ENCODE peak calls at places on chromosomes 1 and 21, in five cellular contexts. F is MM.1S, L is GM23248, Z is GM23338, P is neural progenitor cell. N is an unnamed sample.

GRCh38 chr1:51264470-51264869 is 28.4 kb downstream of the RNF11 start:
- DNase-seq in F (no peak), P (no peak), Z (no peak), L (peak), N (no peak)

GRCh38 chr1:65458730-65459396 is 38.4 kb downstream of the LEPR start:
- DNase-seq in L (peak), P (no peak), Z (no peak), F (no peak), N (no peak)

GRCh38 chr1:150173161-150173585 is 23.5 kb downstream of the PLEKHO1 start:
- DNase-seq in P (peak), F (no peak), Z (peak), L (no peak), N (no peak)

GRCh38 chr21:26124421-26124833 is 46.1 kb downstream of the APP start:
- DNase-seq in L (peak), F (no peak), Z (no peak), P (no peak), N (no peak)

GRCh38 chr1:78334952-78335351 is 155.8 kb upstream of the PTGFR start:
- DNase-seq in L (peak), Z (no peak), F (no peak), P (no peak), N (no peak)

GRCh38 chr1:170460379-170460778 is 71.6 kb upstream of the GORAB start:
- DNase-seq in Z (no peak), L (no peak), P (peak), F (no peak), N (no peak)

GRCh38 chr1:165476776-165477175 is 31.9 kb upstream of the RXRG start:
- DNase-seq in F (no peak), Z (no peak), P (no peak), L (no peak), N (no peak)

GRCh38 chr1:89953072-89953626 is 41.8 kb upstream of the ZNF326 start:
- DNase-seq in Z (peak), F (peak), L (peak), P (peak), N (peak)

GRCh38 chr1:235998812-235999211 is 66.1 kb downstream of the NID1 start:
- DNase-seq in Z (no peak), F (no peak), L (no peak), P (no peak), N (no peak)

GRCh38 chr21:45557611-45558043 is 15.4 kb upstream of the SLC19A1 start:
- DNase-seq in L (no peak), Z (no peak), P (no peak), F (no peak), N (no peak)

GRCh38 chr1:20440785-20441200 is 45.2 kb downstream of the CAMK2N1 start:
- DNase-seq in L (peak), F (peak), Z (peak), P (peak), N (peak)

GRCh38 chr1:87594736-87595383 is 266.2 kb downstream of the LMO4 start:
- DNase-seq in L (peak), P (no peak), Z (no peak), F (peak), N (no peak)

GRCh38 chr1:155134858-155135415 is 715 bp upstream of the SLC50A1 start:
- DNase-seq in P (peak), F (peak), L (peak), Z (peak), N (no peak)

GRCh38 chr1:8706995-8707396 is 110.4 kb downstream of the RERE start:
- DNase-seq in L (no peak), Z (peak), F (no peak), P (peak), N (no peak)

GRCh38 chr1:11399250-11399649 is 79.7 kb upstream of the DISP3 start:
- DNase-seq in P (no peak), Z (no peak), F (no peak), L (no peak), N (no peak)

GRCh38 chr1:244863491-244864252 is 671 bp downstream of the HNRNPU start:
- DNase-seq in Z (no peak), F (no peak), P (no peak), L (no peak), N (peak)

GRCh38 chr1:89200668-89201488 is 2.1 kb upstream of the GBP4 start:
- DNase-seq in L (no peak), P (no peak), Z (no peak), F (no peak), N (no peak)

GRCh38 chr1:30045304-30046090 is 677.9 kb downstream of the MATN1 start:
- DNase-seq in F (no peak), L (no peak), Z (no peak), P (no peak), N (no peak)

GRCh38 chr1:4726620-4727341 is 72.4 kb downstream of the AJAP1 start:
- DNase-seq in F (no peak), L (no peak), P (no peak), Z (no peak), N (no peak)

GRCh38 chr1:61569212-61569621 is 155.7 kb downstream of the TM2D1 start:
- DNase-seq in Z (no peak), P (no peak), L (no peak), F (no peak), N (no peak)

GRCh38 chr1:233477359-233477758 is 136.5 kb upstream of the KCNK1 start:
- DNase-seq in Z (no peak), F (no peak), P (no peak), L (peak), N (no peak)

GRCh38 chr1:12179111-12179519 is 12.3 kb downstream of the TNFRSF1B start:
- DNase-seq in F (no peak), L (no peak), Z (no peak), P (no peak), N (no peak)

GRCh38 chr21:17921579-17922530 is 102.7 kb upstream of the C21orf91 start:
- DNase-seq in Z (no peak), L (peak), P (no peak), F (no peak), N (no peak)

GRCh38 chr1:150535511-150536281 is 13.5 kb upstream of the ADAMTSL4 start:
- DNase-seq in Z (no peak), P (peak), F (no peak), L (peak), N (no peak)

GRCh38 chr1:185077374-185077773 is 32.0 kb downstream of the RNF2 start:
- DNase-seq in F (no peak), Z (no peak), P (no peak), L (no peak), N (no peak)

GRCh38 chr1:82775402-82776000 is 974.8 kb downstream of the ADGRL2 start:
- DNase-seq in F (no peak), P (peak), Z (peak), L (peak), N (peak)

GRCh38 chr1:200238311-200238710 is 171.5 kb downstream of the ZNF281 start:
- DNase-seq in P (no peak), Z (no peak), F (no peak), L (peak), N (no peak)

GRCh38 chr1:116179886-116180474 is 68.8 kb downstream of the MAB21L3 start:
- DNase-seq in L (no peak), F (no peak), Z (no peak), P (no peak), N (no peak)

GRCh38 chr1:210707300-210707699 is 378.6 kb downstream of the HHAT start:
- DNase-seq in F (peak), P (no peak), L (no peak), Z (no peak), N (no peak)

GRCh38 chr1:57696041-57696440 is 272.2 kb upstream of the DAB1 start:
- DNase-seq in F (no peak), Z (no peak), L (no peak), P (no peak), N (no peak)

GRCh38 chr1:234849824-234850223 is 239.8 kb upstream of the IRF2BP2 start:
- DNase-seq in F (no peak), Z (no peak), L (peak), P (no peak), N (no peak)

GRCh38 chr1:233252436-233252835 is 43.1 kb downstream of the PCNX2 start:
- DNase-seq in F (no peak), Z (no peak), L (no peak), P (no peak), N (no peak)

GRCh38 chr1:213464786-213465460 is 413.9 kb downstream of the RPS6KC1 start:
- DNase-seq in P (no peak), Z (no peak), F (peak), L (no peak), N (no peak)

GRCh38 chr1:165717918-165718515 is 19.7 kb upstream of the ALDH9A1 start:
- DNase-seq in Z (peak), P (peak), F (peak), L (peak), N (peak)

GRCh38 chr1:10693497-10694273 is 102.8 kb downstream of the CASZ1 start:
- DNase-seq in L (peak), Z (peak), P (peak), F (no peak), N (peak)

GRCh38 chr1:38926091-38926490 is 15.5 kb downstream of the RHBDL2 start:
- DNase-seq in F (no peak), L (no peak), P (no peak), Z (no peak), N (no peak)

GRCh38 chr1:2528016-2528415 is 1.6 kb upstream of the PANK4 start:
- DNase-seq in P (no peak), L (no peak), Z (no peak), F (no peak), N (no peak)

DNA sequence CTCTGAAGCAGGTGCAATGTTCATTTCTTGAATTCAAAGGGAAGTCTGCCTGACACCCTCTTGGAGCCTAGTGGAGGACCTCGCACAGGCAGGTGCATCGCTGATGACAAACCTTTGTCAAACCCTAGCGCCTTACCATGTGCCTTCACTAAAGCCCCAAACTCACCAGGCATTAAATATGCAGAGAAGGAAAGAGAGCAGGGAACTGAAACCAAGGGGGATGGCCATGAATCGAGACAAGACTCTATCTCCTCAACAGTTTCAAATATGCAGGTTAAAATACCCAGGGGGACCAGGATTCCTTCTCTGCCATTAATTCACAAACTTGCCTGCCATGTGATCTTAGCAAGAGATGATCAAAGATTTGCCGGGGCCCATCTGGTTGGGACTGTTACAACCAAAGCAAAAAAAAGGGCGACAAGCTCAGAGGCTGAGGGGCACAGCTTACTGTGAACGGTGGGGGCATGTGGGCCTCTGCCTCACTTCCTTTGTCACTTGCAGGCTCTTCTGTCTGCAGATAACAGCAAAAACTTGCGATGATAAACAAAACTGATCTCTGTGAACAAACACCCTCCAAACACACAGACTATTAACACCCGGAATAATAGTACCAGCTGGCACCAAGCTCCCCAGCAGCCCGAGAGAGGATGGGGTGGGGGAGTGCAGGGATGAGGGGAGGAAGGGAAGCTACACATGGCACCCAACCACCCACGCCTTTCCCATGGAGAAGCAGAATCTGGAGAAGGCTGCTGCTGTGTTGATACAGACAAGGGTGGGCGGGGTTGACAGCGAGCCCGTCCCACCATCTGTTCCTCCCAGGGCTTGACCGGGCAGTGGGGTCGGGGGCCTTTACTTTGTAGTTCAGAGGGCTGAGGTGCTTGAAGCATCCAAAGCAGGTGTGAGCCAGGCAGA is 33.9 kb downstream of the TMEM63A start:
- DNase-seq in L (peak), F (peak), P (no peak), Z (no peak), N (peak)
- H3K27ac ChIP-seq in L (no peak), F (peak), P (no peak), Z (no peak), N (peak)

GRCh38 chr1:157961805-157962762 is 31.4 kb upstream of the KIRREL1 start:
- DNase-seq in Z (peak), F (peak), P (no peak), L (peak), N (no peak)

GRCh38 chr1:157966034-157966671 is 27.3 kb upstream of the KIRREL1 start:
- DNase-seq in P (no peak), Z (peak), F (no peak), L (peak), N (no peak)

GRCh38 chr1:157965584-157965983 is 27.9 kb upstream of the KIRREL1 start:
- DNase-seq in L (no peak), Z (no peak), P (peak), F (no peak), N (no peak)

GRCh38 chr1:157960773-157961172 is 32.7 kb upstream of the KIRREL1 start:
- DNase-seq in P (no peak), Z (peak), L (no peak), F (no peak), N (peak)

GRCh38 chr1:157963713-157964112 is 29.7 kb upstream of the KIRREL1 start:
- DNase-seq in F (peak), Z (peak), L (peak), P (peak), N (peak)
- TF ChIP-seq EZH2phosphoT487 in F (no peak), Z (no peak), L (no peak), P (no peak), N (no peak)

DNA sequence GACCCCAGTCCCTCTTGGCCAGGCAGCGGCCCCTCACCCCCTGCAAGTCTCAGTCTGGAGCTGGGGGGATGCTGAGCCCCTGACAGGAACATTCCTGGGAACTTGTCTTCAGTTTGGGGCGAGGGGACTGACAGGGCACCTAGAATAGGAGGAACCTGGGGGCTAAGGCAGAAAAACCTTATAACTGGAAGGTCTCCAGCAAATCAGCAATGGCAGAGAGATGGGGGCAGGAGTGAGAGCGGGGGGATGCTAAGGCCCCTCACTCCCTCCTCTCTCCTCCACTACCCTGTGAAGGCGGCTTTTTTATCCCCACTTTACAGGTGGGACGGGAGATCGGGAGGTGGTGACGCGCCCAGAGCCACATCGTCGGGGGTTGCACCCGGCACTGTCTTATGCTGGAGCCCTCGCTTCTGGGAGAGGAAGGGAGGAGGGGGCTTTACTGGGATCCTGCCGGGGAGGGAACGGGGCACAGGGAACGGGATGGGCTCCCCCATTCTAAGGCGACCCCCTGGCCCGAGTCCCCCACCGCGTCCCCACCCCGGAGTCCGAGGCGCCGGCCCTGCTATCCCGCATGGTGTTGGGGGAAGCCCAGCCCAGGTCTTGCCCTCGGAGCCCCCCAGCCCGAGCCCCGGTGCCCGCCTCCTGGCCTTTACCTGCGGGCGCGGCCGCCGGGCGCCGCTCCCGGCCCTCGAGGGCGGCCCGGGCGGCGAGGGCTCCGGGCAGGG is 456 bp downstream of the COL8A2 start:
- DNase-seq in F (no peak), Z (peak), P (no peak), L (no peak), N (no peak)
- H3K4me3 ChIP-seq in F (no peak), Z (peak), P (peak), L (no peak), N (no peak)

GRCh38 chr1:112849425-112849966 is 106.5 kb downstream of the SLC16A1 start:
- DNase-seq in F (no peak), Z (peak), L (peak), P (peak), N (no peak)

GRCh38 chr1:112849967-112850641 is 105.9 kb downstream of the SLC16A1 start:
- DNase-seq in P (no peak), F (no peak), L (peak), Z (peak), N (no peak)

GRCh38 chr1:112855152-112855836 is 100.7 kb downstream of the SLC16A1 start:
- DNase-seq in Z (no peak), L (peak), P (no peak), F (no peak), N (no peak)

GRCh38 chr1:112852934-112853333 is 103.1 kb downstream of the SLC16A1 start:
- DNase-seq in L (no peak), P (no peak), Z (no peak), F (no peak), N (no peak)

DNA sequence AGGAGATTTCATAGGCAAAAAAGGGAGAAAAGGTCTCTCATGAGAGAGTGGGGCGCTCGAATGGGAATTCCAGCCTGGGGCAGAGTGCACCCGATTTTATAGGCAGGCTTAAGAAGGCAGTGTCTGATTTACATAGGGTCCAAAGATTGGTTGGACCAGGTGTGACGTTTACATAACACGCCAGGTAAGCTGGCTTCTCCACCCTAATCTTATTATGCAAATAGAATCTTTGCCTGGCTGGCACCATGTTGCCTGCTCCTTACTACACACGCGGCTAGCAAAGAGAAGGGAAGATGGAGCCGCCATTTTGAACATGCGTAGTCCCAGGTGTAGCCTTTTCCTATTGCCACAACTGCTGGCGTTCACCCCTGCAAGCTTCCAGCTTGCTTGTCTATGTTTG is 103.7 kb downstream of the SLC16A1 start:
- DNase-seq in Z (no peak), L (no peak), P (no peak), F (no peak), N (no peak)
- H3K27ac ChIP-seq in Z (no peak), L (peak), P (no peak), F (no peak), N (no peak)

DNA sequence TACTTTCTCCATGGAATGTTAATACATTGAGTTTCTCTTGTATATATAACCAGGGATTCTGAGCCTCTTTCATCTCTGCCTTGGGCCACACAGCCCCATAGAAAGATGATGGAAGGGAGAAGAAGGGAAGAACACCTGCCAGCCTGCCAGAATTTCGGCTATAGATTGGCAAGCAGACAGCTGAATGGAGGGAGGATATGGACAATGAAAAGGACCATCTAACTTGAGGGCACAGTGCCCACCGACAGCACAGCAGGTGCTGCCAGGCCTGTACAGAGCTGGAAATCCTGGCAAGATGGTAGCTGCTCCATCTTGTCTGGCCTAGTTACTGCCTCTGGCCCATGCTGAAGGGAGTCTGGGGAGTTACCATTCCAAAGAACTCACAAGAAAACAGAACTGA is 244.3 kb downstream of the FGGY start:
- DNase-seq in Z (no peak), L (no peak), P (no peak), F (no peak), N (no peak)
- TF ChIP-seq EZH2phosphoT487 in Z (no peak), L (no peak), P (no peak), F (no peak), N (no peak)

GRCh38 chr21:43645987-43646386 is 13.3 kb downstream of the HSF2BP start:
- DNase-seq in L (peak), P (no peak), Z (no peak), F (no peak), N (no peak)
- H3K4me3 ChIP-seq in L (peak), P (no peak), Z (no peak), F (peak), N (peak)

DNA sequence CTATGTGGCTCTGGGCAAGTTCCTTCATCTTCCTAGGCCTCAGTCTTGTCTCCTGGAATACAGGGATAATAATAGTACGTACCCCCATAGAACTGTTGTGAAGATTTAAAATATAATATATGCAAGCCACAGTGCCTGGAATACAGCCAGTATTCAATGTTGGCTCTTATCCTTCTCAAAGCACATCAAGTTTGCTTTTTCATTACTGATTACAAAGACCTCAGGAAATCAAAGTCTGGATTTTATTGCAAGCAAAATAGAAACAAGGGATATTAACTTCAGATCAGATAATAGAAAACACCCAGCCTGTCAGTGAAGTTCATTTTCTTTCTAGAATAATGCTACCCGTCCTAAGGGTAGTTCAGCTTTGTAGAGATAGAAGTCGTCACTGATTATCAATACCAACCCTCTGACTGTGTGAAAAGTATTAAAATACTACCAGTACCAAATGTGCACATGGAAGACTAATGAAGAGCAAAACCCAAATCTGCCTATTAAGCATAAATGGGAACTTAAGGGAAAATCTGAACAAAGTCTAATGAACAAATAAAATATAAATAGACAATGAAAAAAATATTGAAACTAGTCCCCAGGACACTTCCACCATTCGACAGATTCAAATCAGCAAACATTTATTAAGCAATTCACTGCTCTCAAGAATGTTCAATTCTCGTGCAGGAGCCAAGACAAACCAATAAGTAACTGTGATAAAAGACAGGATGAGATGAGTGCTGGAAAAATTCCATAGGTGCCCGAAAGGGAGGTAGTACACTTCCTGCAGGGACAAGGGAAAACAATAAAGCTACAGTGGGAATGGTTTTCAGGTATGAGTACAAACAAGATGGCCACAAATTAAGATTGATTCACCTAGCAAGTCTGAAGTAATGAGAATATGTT is 206.2 kb downstream of the SMYD3 start:
- DNase-seq in P (no peak), Z (no peak), F (no peak), L (no peak), N (no peak)
- H3K27ac ChIP-seq in P (no peak), Z (no peak), F (no peak), L (no peak), N (no peak)